ENCODE peak calls at places on chromosome 22, in five cellular contexts. D is K562, E is psoas muscle, H is neural crest cell, I is mammary epithelial cell. T is an unnamed sample.
A peak's percentile ranks its signal among the peaks of the same experiment; 100 is the strongest.

GRCh38 chr22:27853404-27853803 is 51.8 kb upstream of the MN1 start:
- DNase-seq in D (no peak), E (no peak), H (no peak), I (no peak), T (no peak)

GRCh38 chr22:35397095-35397904 is 2.6 kb upstream of the MCM5 start:
- DNase-seq in D (no peak), E (no peak), H (no peak), I (no peak), T (no peak)

GRCh38 chr22:31192513-31192912 is 19.6 kb upstream of the LIMK2 start:
- DNase-seq in D (no peak), E (no peak), H (no peak), I (peak; percentile 8), T (no peak)

GRCh38 chr22:17883356-17883755 is 109.1 kb upstream of the BID start:
- DNase-seq in D (no peak), E (no peak), H (no peak), I (no peak), T (no peak)

GRCh38 chr22:44586337-44586990 is 88.4 kb upstream of the RTL6 start:
- DNase-seq in D (no peak), E (peak; percentile 38), H (no peak), I (no peak), T (no peak)

GRCh38 chr22:43000441-43001175 is 14.3 kb downstream of the PACSIN2 start:
- DNase-seq in D (no peak), E (no peak), H (no peak), I (no peak), T (no peak)

GRCh38 chr22:30947821-30948454 is 20.6 kb downstream of the MORC2 start:
- DNase-seq in D (peak; percentile 15), E (no peak), H (no peak), I (peak; percentile 64), T (no peak)

GRCh38 chr22:46842606-46843005 is 80.2 kb downstream of the TBC1D22A start:
- DNase-seq in D (no peak), E (peak; percentile 76), H (no peak), I (peak; percentile 86), T (no peak)

GRCh38 chr22:41469218-41469851 is 418 bp downstream of the ACO2 start:
- DNase-seq in D (no peak), E (peak; percentile 75), H (no peak), I (no peak), T (no peak)
- TF ChIP-seq CTCF in D (no peak), E (no peak), H (no peak), I (no peak), T (no peak)

GRCh38 chr22:50545522-50546325 is at the start of gene KLHDC7B:
- DNase-seq in D (no peak), E (peak; percentile 46), H (no peak), I (no peak), T (no peak)
- TF ChIP-seq CTCF in D (no peak), E (no peak), H (no peak), I (peak; percentile 31), T (no peak)

GRCh38 chr22:19127329-19128008 is 3.6 kb upstream of the TSSK2 start:
- DNase-seq in D (no peak), E (peak; percentile 39), H (no peak), I (no peak), T (no peak)
- TF ChIP-seq CTCF in D (no peak), E (no peak), H (no peak), I (no peak), T (no peak)

DNA sequence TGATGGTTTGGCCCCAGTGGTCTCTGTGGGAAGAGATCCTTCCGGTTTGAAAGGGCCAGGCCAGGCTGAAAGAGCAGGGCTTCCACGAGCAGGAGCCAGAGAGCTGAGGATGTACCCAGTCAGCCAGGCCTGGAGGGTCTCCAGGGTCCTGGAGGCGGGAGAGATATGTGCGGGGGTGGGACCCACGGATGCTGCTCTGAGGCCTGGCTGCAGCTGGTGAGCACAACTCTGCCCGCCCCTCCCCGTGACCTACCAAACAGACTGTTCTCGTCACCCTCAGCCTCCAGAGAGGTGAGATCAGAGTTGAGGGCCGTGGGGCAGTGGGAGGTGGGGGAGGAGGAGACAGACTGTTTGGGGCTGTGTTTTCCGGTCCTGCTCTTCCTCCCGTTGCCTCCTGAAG is 42.2 kb downstream of the TRIOBP start:
- DNase-seq in D (no peak), E (peak; percentile 91), H (no peak), I (no peak), T (no peak)
- TF ChIP-seq CTCF in D (no peak), E (no peak), H (no peak), I (no peak), T (no peak)

GRCh38 chr22:41479671-41480396 is 10.9 kb downstream of the ACO2 start:
- DNase-seq in D (no peak), E (no peak), H (peak; percentile 12), I (no peak), T (no peak)
- TF ChIP-seq CTCF in D (no peak), E (no peak), H (no peak), I (no peak), T (no peak)

GRCh38 chr22:25777870-25778269 is 35.9 kb downstream of the MYO18B start:
- DNase-seq in D (no peak), E (peak; percentile 35), H (peak; percentile 14), I (peak; percentile 50), T (peak; percentile 17)

GRCh38 chr22:25780673-25781072 is 38.7 kb downstream of the MYO18B start:
- DNase-seq in D (no peak), E (no peak), H (no peak), I (no peak), T (no peak)

GRCh38 chr22:25777411-25777810 is 35.4 kb downstream of the MYO18B start:
- DNase-seq in D (no peak), E (peak; percentile 49), H (no peak), I (no peak), T (no peak)

GRCh38 chr22:25779890-25780289 is 37.9 kb downstream of the MYO18B start:
- DNase-seq in D (no peak), E (peak; percentile 50), H (no peak), I (no peak), T (no peak)

GRCh38 chr22:25779426-25779825 is 37.4 kb downstream of the MYO18B start:
- DNase-seq in D (no peak), E (no peak), H (no peak), I (no peak), T (no peak)
- TF ChIP-seq CTCF in D (no peak), E (no peak), H (no peak), I (no peak), T (no peak)

GRCh38 chr22:24063986-24064385 is 52.9 kb downstream of the CABIN1 start:
- DNase-seq in D (no peak), E (no peak), H (no peak), I (no peak), T (no peak)

GRCh38 chr22:24061124-24061684 is 50.1 kb downstream of the CABIN1 start:
- DNase-seq in D (no peak), E (no peak), H (no peak), I (no peak), T (no peak)

GRCh38 chr22:24060375-24060788 is 49.3 kb downstream of the CABIN1 start:
- DNase-seq in D (no peak), E (no peak), H (no peak), I (peak; percentile 44), T (no peak)

GRCh38 chr22:24066260-24066659 is 55.2 kb downstream of the CABIN1 start:
- DNase-seq in D (no peak), E (no peak), H (no peak), I (peak; percentile 25), T (no peak)

GRCh38 chr22:24063361-24063760 is 52.3 kb downstream of the CABIN1 start:
- DNase-seq in D (no peak), E (no peak), H (no peak), I (no peak), T (no peak)
- TF ChIP-seq CTCF in D (no peak), E (no peak), H (no peak), I (no peak), T (no peak)

T was measured in endothelial cell.